ENCODE peak calls at places on chromosomes 12 and 14, in four cellular contexts. G is HepG2, R is GM12878, N is H1. Q is an unnamed sample.

GRCh38 chr12:12035229-12035628 is 35.5 kb upstream of the BCL2L14 start:
- DNase-seq in G (no peak), R (no peak), N (no peak), Q (no peak)

GRCh38 chr12:122097641-122098364 is 19.2 kb downstream of the MLXIP start:
- DNase-seq in G (peak; percentile 46), R (no peak), N (no peak), Q (no peak)

GRCh38 chr12:81170072-81170471 is 92.2 kb downstream of the ACSS3 start:
- DNase-seq in G (no peak), R (no peak), N (no peak), Q (no peak)

GRCh38 chr12:561116-561705 is 101.5 kb downstream of the B4GALNT3 start:
- DNase-seq in G (no peak), R (no peak), N (no peak), Q (no peak)

GRCh38 chr12:27822076-27822712 is 42.2 kb upstream of the MANSC4 start:
- DNase-seq in G (no peak), R (peak; percentile 69), N (no peak), Q (no peak)

GRCh38 chr12:124852329-124852831 is 11.3 kb downstream of the SCARB1 start:
- DNase-seq in G (peak; percentile 89), R (no peak), N (no peak), Q (no peak)

GRCh38 chr12:30827406-30828055 is 72.8 kb upstream of the CAPRIN2 start:
- DNase-seq in G (no peak), R (no peak), N (no peak), Q (no peak)

GRCh38 chr14:58633831-58634230 is 3.9 kb upstream of the DACT1 start:
- DNase-seq in G (no peak), R (no peak), N (no peak), Q (no peak)

GRCh38 chr12:103677341-103677740 is 90.3 kb downstream of the STAB2 start:
- DNase-seq in G (no peak), R (no peak), N (no peak), Q (no peak)

GRCh38 chr12:91316161-91316759 is 133.6 kb upstream of the DCN start:
- DNase-seq in G (no peak), R (no peak), N (no peak), Q (no peak)

GRCh38 chr14:102319351-102320032 is at the start of gene ZNF839:
- DNase-seq in G (peak; percentile 69), R (no peak), N (peak; percentile 66), Q (peak; percentile 74)

GRCh38 chr12:89507015-89507824 is 17.4 kb downstream of the GALNT4 start:
- DNase-seq in G (peak; percentile 43), R (no peak), N (no peak), Q (no peak)

GRCh38 chr14:51094282-51094821 is 553 bp downstream of the TRIM9 start:
- DNase-seq in G (no peak), R (no peak), N (no peak), Q (no peak)

GRCh38 chr12:51357374-51358047 is 11.0 kb upstream of the CELA1 start:
- DNase-seq in G (no peak), R (peak; percentile 64), N (no peak), Q (no peak)

GRCh38 chr14:65373011-65373670 is 39.4 kb upstream of the FUT8 start:
- DNase-seq in G (no peak), R (no peak), N (no peak), Q (no peak)

GRCh38 chr14:47270715-47271114 is 404.7 kb downstream of the MDGA2 start:
- DNase-seq in G (no peak), R (no peak), N (no peak), Q (no peak)

GRCh38 chr12:89882051-89882450 is 173.4 kb upstream of the ATP2B1 start:
- DNase-seq in G (no peak), R (peak; percentile 55), N (no peak), Q (no peak)

GRCh38 chr12:58959639-58960300 is 39.5 kb upstream of the LRIG3 start:
- DNase-seq in G (no peak), R (no peak), N (no peak), Q (no peak)

GRCh38 chr14:61475316-61475715 is 153.9 kb downstream of the PRKCH start:
- DNase-seq in G (peak; percentile 67), R (no peak), N (no peak), Q (peak; percentile 39)

GRCh38 chr12:7061138-7061537 is 620 bp downstream of the C1S start:
- DNase-seq in G (no peak), R (no peak), N (no peak), Q (no peak)

GRCh38 chr12:81077686-81078441 is at the start of gene ACSS3:
- DNase-seq in G (peak; percentile 67), R (no peak), N (peak; percentile 53), Q (peak; percentile 66)

GRCh38 chr12:27864521-27864920 is 84.5 kb upstream of the MANSC4 start:
- DNase-seq in G (no peak), R (no peak), N (no peak), Q (no peak)

GRCh38 chr12:47088021-47088944 is 8.5 kb upstream of the AMIGO2 start:
- DNase-seq in G (peak; percentile 53), R (no peak), N (no peak), Q (no peak)

GRCh38 chr14:37830271-37830670 is 234.8 kb downstream of the TTC6 start:
- DNase-seq in G (no peak), R (no peak), N (no peak), Q (no peak)

GRCh38 chr12:80422549-80422948 is 21.5 kb upstream of the PTPRQ start:
- DNase-seq in G (no peak), R (no peak), N (no peak), Q (no peak)

GRCh38 chr12:13211859-13212664 is 15.5 kb downstream of the EMP1 start:
- DNase-seq in G (peak; percentile 47), R (no peak), N (no peak), Q (peak; percentile 95)

GRCh38 chr12:52541709-52542108 is 11.2 kb downstream of the KRT71 start:
- DNase-seq in G (no peak), R (no peak), N (no peak), Q (no peak)

GRCh38 chr14:20494935-20495766 is 10.2 kb upstream of the RNASE10 start:
- DNase-seq in G (no peak), R (no peak), N (no peak), Q (no peak)

GRCh38 chr12:92735131-92735721 is 32.4 kb downstream of the PLEKHG7 start:
- DNase-seq in G (no peak), R (no peak), N (no peak), Q (no peak)

GRCh38 chr12:114631242-114631641 is 52.7 kb downstream of the TBX3 start:
- DNase-seq in G (no peak), R (no peak), N (no peak), Q (no peak)

GRCh38 chr14:72270341-72270740 is 338.1 kb downstream of the RGS6 start:
- DNase-seq in G (no peak), R (no peak), N (no peak), Q (no peak)

GRCh38 chr12:70094467-70094866 is 148.8 kb upstream of the CNOT2 start:
- DNase-seq in G (no peak), R (no peak), N (no peak), Q (no peak)

GRCh38 chr12:132109741-132110140 is 34.4 kb downstream of the DDX51 start:
- DNase-seq in G (no peak), R (no peak), N (no peak), Q (no peak)
- TF ChIP-seq ZNF274 in G (no peak), R (no peak), N (no peak), Q (no peak)

GRCh38 chr12:3631272-3631637 is 121.7 kb downstream of the CRACR2A start:
- DNase-seq in G (no peak), R (no peak), N (no peak), Q (no peak)

GRCh38 chr12:3629082-3629830 is 123.7 kb downstream of the CRACR2A start:
- DNase-seq in G (no peak), R (no peak), N (no peak), Q (no peak)

GRCh38 chr12:3632256-3633240 is 120.4 kb downstream of the CRACR2A start:
- DNase-seq in G (no peak), R (no peak), N (no peak), Q (no peak)

GRCh38 chr12:3630111-3630510 is 122.8 kb downstream of the CRACR2A start:
- DNase-seq in G (no peak), R (no peak), N (no peak), Q (no peak)

DNA sequence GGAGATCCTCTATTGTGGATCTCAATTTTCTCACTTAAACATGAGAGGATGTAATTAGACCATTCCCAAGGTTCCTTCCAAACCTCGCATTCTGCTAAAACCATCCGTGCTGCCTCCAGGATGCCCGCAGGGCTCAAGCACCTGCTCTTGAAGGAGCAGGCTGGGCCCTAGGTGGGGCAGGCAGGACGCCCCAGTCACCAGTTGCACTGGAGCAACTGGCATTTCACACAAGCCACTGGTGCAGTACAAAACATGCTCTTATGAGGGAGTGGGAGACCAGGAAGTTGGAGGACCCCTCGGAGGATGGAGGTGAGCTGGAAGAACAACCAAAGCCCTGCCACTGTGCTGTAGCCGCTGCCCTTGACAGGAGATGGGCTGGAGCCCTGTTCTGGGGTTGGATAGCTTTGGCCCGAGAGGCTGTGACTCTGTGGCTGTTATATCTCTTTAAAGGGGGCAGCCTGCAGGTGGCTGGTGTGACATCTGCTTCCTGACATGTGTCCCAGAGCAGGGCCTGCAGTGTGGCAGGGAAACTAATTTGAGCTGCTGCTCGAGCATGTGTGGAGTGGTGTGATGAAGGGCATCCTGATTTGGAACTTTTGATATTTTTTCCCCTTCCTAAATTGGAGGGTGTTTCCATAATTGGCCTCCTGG is 122.2 kb downstream of the CRACR2A start:
- DNase-seq in G (no peak), R (no peak), N (no peak), Q (no peak)
- TF ChIP-seq SUZ12 in G (no peak), R (no peak), N (no peak), Q (no peak)

GRCh38 chr12:5944053-5944452 is 1.0 kb downstream of the ANO2 start:
- DNase-seq in G (no peak), R (no peak), N (no peak), Q (no peak)

GRCh38 chr12:5945071-5946008 is at the start of gene ANO2:
- DNase-seq in G (no peak), R (no peak), N (no peak), Q (peak; percentile 88)

GRCh38 chr12:5946388-5946787 is 1.3 kb upstream of the ANO2 start:
- DNase-seq in G (no peak), R (no peak), N (no peak), Q (no peak)

GRCh38 chr12:5941907-5942306 is 3.2 kb downstream of the ANO2 start:
- DNase-seq in G (no peak), R (no peak), N (no peak), Q (no peak)

DNA sequence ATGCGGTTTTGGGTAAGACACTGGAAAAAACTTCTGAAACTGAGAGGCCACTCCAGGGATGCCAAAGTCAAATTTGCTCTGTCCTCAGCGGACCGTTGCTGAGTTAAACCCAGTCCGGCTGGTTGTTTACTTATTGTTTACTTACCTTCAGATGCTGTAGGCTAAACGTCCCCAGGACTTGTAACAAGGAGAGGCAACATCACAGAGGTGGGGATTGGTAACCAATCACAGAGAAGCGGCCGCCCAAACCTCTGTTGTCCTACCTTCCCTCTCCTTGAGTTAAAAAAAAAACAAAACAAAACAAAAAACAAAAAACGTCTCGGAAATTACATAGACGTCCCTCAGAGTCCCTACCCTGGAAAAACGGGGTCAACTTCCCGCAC is 380 bp downstream of the ANO2 start:
- DNase-seq in G (no peak), R (no peak), N (no peak), Q (no peak)
- H3K4me3 ChIP-seq in G (peak overlapping the region; percentile 38), R (no peak overlapping the region), N (peak overlapping the region; percentile 64), Q (peak overlapping the region; percentile 81)

DNA sequence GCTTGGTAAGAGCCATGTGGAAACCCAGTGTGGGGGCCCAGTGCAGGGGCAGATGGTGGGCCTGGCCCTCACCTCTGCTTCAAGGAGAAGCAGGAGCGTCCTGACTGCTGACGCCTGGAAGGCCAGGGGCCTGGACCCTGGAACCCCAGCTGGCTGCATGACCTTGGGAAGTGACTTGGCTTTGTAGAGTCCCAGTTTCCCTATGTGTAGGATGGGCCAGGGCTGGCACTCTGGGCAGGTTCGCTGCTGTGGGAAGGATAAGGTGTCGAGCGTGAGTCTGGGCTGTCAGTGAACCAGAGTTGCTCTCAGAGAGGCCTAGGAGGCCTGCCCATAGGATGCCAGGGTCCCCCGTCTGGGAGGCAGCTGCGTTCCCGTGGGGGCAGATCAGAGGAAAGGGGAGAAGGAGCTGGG is 43.2 kb downstream of the TRAFD1 start:
- DNase-seq in G (no peak), R (no peak), N (no peak), Q (no peak)
- TF ChIP-seq ZNF274 in G (no peak), R (no peak), N (no peak), Q (no peak)